ENCODE peak calls at places on chromosomes 3 and 15, in six cellular contexts. B is MM.1S; U is CD8-positive, alpha-beta memory T cell; V is mucosa of descending colon; R is dorsolateral prefrontal cortex; A is right lobe of liver. K is an unnamed sample.
A peak's percentile ranks its signal among the peaks of the same experiment; 100 is the strongest.

GRCh38 chr15:46260937-46261336 is 626.1 kb downstream of the SQOR start:
- DNase-seq in U (no peak), A (no peak), V (no peak), B (no peak), R (no peak), K (no peak)

GRCh38 chr3:129184396-129184656 is 630 bp upstream of the CNBP start:
- DNase-seq in A (no peak), B (peak; percentile 24), U (no peak), V (peak; percentile 45), R (no peak), K (no peak)

GRCh38 chr3:153624310-153625030 is 462.4 kb downstream of the RAP2B start:
- DNase-seq in A (no peak), R (no peak), U (no peak), V (no peak), B (peak; percentile 26), K (peak; percentile 28)

GRCh38 chr15:90221251-90221900 is 12.4 kb downstream of the CIB1 start:
- DNase-seq in U (no peak), R (peak; percentile 79), B (peak; percentile 32), V (peak; percentile 81), A (peak; percentile 87), K (no peak)

GRCh38 chr15:81196576-81197254 is at the start of gene IL16:
- DNase-seq in B (no peak), U (no peak), R (no peak), A (no peak), V (no peak), K (no peak)

GRCh38 chr15:67551207-67551743 is 8.8 kb downstream of the MAP2K5 start:
- DNase-seq in R (no peak), U (no peak), V (no peak), B (no peak), A (no peak), K (no peak)

GRCh38 chr3:53533486-53533885 is 39.1 kb downstream of the CACNA1D start:
- DNase-seq in U (no peak), V (no peak), R (no peak), B (no peak), A (no peak), K (no peak)

GRCh38 chr3:48397767-48398681 is 26.0 kb downstream of the FBXW12 start:
- DNase-seq in V (no peak), A (peak; percentile 45), B (no peak), U (no peak), R (peak; percentile 18), K (no peak)

GRCh38 chr15:63915888-63916731 is 82.4 kb upstream of the HERC1 start:
- DNase-seq in R (no peak), U (no peak), A (no peak), V (no peak), B (no peak), K (no peak)

GRCh38 chr3:138196023-138196422 is 8.9 kb downstream of the ARMC8 start:
- DNase-seq in R (no peak), B (no peak), V (no peak), U (no peak), A (no peak), K (no peak)

GRCh38 chr15:98800437-98801233 is 152.3 kb downstream of the IGF1R start:
- DNase-seq in U (no peak), B (no peak), V (peak; percentile 47), A (no peak), R (peak; percentile 78), K (no peak)

GRCh38 chr3:103210583-103210982 is 775.8 kb downstream of the ZPLD1 start:
- DNase-seq in B (no peak), R (no peak), V (no peak), U (no peak), A (no peak), K (no peak)

GRCh38 chr3:72563690-72564370 is 284.4 kb downstream of the SHQ1 start:
- DNase-seq in U (no peak), R (no peak), A (no peak), B (no peak), V (peak; percentile 22), K (no peak)

GRCh38 chr3:87969620-87970019 is 89.2 kb downstream of the CGGBP1 start:
- DNase-seq in R (no peak), V (peak; percentile 67), A (no peak), U (no peak), B (no peak), K (no peak)

GRCh38 chr15:28075482-28076029 is 23.6 kb downstream of the OCA2 start:
- DNase-seq in V (no peak), A (no peak), U (no peak), B (no peak), R (no peak), K (no peak)

GRCh38 chr15:86608461-86608860 is 528.8 kb downstream of the AGBL1 start:
- DNase-seq in B (no peak), A (no peak), U (no peak), R (peak; percentile 32), V (no peak), K (no peak)

GRCh38 chr3:170423001-170423615 is 4.4 kb downstream of the CLDN11 start:
- DNase-seq in A (no peak), B (no peak), V (no peak), U (no peak), R (no peak), K (no peak)
- H3K4me3 ChIP-seq in A (no peak overlapping the region), B (no peak overlapping the region), V (no peak overlapping the region), U (no peak overlapping the region), R (peak overlapping the region; percentile 72), K (no peak overlapping the region)

GRCh38 chr3:61912158-61912557 is 350.8 kb downstream of the PTPRG start:
- DNase-seq in U (no peak), V (no peak), R (no peak), B (no peak), A (no peak), K (no peak)
- H3K4me3 ChIP-seq in U (no peak overlapping the region), V (no peak overlapping the region), R (no peak overlapping the region), B (no peak overlapping the region), A (no peak overlapping the region), K (no peak overlapping the region)

DNA sequence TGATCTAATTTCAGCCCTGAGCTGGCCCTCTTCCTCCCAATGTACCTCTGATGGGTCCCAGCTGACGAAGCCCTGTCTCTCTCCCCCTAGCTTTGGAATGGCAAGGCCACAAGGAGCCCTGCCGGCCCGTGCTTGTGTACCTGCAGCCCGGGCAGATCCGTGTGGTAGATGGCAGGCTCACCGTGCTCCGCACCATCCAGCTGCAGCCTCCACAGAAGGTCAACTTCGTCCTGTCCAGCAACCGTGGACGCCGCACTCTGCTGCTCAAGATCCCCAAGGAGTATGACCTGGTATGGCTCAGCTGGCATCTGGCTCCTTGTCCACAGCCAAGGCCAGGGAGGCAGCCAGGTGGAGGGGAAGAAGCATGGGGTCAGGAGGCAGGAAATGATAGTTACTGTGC is 14.2 kb downstream of the DUOX1 start:
- DNase-seq in A (no peak), U (no peak), B (no peak), R (no peak), V (no peak), K (no peak)
- H3K4me3 ChIP-seq in A (no peak overlapping the region), U (no peak overlapping the region), B (no peak overlapping the region), R (no peak overlapping the region), V (no peak overlapping the region), K (no peak overlapping the region)

DNA sequence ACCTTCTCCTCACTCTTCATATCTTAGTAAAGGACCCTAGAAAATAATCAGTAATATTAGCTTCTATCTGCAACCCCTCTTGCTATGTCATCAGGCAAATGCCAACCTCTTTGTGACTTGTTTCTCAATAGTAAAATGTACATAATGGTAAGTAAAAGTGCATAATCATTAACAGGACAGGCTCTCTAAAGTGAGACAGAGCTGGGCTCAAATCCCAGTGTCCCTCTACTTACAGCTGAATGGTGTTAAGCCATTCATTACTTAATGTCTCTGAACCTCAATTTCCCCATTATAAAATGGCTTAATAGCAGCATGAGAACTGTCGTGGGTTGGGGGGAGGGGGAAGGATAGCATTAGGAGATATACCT is 62.6 kb upstream of the ATP11B start:
- DNase-seq in U (no peak), A (no peak), V (no peak), R (no peak), B (no peak), K (no peak)
- H3K4me3 ChIP-seq in U (no peak overlapping the region), A (peak overlapping the region; percentile 39), V (no peak overlapping the region), R (no peak overlapping the region), B (peak overlapping the region; percentile 61), K (no peak overlapping the region)

DNA sequence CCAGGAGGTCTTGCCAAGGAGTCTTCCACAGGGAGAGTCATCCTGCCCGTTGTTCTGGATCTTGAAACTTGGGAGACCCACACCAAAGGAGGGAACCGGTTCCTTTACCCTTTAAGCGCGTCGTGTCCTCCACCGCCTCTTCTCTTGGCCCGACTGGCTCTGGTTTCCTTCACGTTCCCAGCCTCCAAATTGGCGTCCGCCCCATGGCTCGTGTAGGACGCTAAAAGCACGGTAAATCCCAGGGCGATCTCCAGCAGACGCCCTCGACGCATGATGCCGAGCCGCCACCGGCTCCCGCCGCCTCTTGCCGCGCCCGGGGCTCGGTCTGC is 1.0 kb downstream of the FBN1 start:
- DNase-seq in B (no peak), V (no peak), A (no peak), R (no peak), U (no peak), K (no peak)
- H3K4me3 ChIP-seq in B (peak overlapping the region; percentile 90), V (no peak overlapping the region), A (peak overlapping the region; percentile 66), R (peak overlapping the region; percentile 68), U (no peak overlapping the region), K (peak overlapping the region; percentile 58)

DNA sequence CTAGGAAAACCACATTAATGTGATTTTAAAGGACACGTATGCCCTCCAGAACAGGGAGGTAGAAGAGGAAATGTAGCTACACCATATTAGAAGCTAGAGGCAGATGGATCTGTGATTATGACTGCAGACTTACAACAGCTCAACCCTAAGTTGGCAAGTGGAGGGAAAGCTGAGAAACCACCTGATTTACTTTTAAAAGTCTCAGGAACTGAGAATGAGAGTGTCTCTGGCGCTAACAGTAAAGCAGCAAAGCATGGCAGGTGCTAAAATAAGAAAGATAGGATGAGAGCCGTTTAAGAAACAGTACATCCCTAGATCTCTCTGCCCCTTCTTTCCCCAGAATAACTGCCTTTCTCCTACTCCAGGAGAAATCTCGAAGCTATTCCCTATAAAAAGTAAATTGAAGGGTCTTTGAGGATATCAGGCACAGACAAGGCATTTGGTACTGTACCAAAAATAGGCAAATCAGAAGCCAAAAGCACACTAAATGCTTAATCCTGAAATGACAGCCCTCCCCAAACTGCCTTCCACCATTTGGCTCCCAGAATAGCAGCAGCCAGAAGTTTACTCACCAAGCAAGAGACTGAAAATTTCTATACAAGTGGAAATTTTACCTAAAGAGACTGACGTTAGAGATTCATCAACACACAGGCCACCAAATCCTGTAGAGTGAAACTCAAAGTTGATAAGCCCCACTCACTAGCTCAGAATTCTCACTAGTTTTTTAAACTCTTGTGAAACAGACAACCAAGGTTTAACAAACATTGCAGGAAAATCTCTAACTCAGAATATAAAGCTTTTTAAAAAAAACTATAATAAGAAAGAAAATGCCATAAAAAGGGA is 34.3 kb upstream of the PARP14 start:
- DNase-seq in R (no peak), B (no peak), U (no peak), V (no peak), A (no peak), K (peak; percentile 30)
- H3K4me3 ChIP-seq in R (no peak overlapping the region), B (no peak overlapping the region), U (peak overlapping the region; percentile 5), V (no peak overlapping the region), A (peak overlapping the region; percentile 49), K (peak overlapping the region; percentile 30)

GRCh38 chr3:197354195-197355059 is 56.0 kb upstream of the DLG1 start:
- DNase-seq in V (peak; percentile 49), R (no peak), U (no peak), B (no peak), A (no peak), K (no peak)
- H3K4me3 ChIP-seq in V (no peak overlapping the region), R (peak overlapping the region; percentile 5), U (no peak overlapping the region), B (no peak overlapping the region), A (no peak overlapping the region), K (no peak overlapping the region)